ENCODE peak calls at places on chromosome 11, in ten cellular contexts. J, K, I, X, Q, Z, U, V, O and H are unnamed samples.

GRCh38 chr11:103284260-103284659 is 175.0 kb downstream of the DYNC2H1 start:
- DNase-seq in J (no peak), K (no peak), I (no peak), X (no peak), Q (no peak), Z (no peak), U (no peak), V (no peak), O (no peak), H (no peak)

GRCh38 chr11:11409916-11410315 is 56.9 kb upstream of the CSNK2A3 start:
- DNase-seq in J (no peak), K (no peak), I (no peak), X (no peak), Q (no peak), Z (no peak), U (no peak), V (no peak), O (no peak), H (no peak)

GRCh38 chr11:119107538-119108150 is 500 bp downstream of the C2CD2L start:
- DNase-seq in J (no peak), K (no peak), I (no peak), X (no peak), Q (no peak), Z (no peak), U (peak), V (no peak), O (no peak), H (no peak)

GRCh38 chr11:119426142-119426541 is 3.2 kb upstream of the THY1 start:
- DNase-seq in J (no peak), K (no peak), I (no peak), X (no peak), Q (no peak), Z (no peak), U (no peak), V (no peak), O (no peak), H (no peak)

GRCh38 chr11:130163346-130164220 is 4.0 kb downstream of the ST14 start:
- DNase-seq in J (no peak), K (peak), I (no peak), X (peak), Q (peak), Z (no peak), U (no peak), V (no peak), O (no peak), H (no peak)

GRCh38 chr11:60116996-60117790 is 28.7 kb downstream of the MS4A2 start:
- DNase-seq in J (no peak), K (no peak), I (no peak), X (no peak), Q (no peak), Z (no peak), U (no peak), V (no peak), O (no peak), H (no peak)

GRCh38 chr11:124798991-124799383 is 1.2 kb downstream of the MSANTD2 start:
- DNase-seq in J (no peak), K (peak), I (no peak), X (no peak), Q (peak), Z (peak), U (peak), V (no peak), O (no peak), H (no peak)

GRCh38 chr11:110838808-110839207 is 126.6 kb upstream of the ARHGAP20 start:
- DNase-seq in J (no peak), K (no peak), I (no peak), X (no peak), Q (no peak), Z (no peak), U (no peak), V (no peak), O (no peak), H (no peak)

GRCh38 chr11:33445761-33446161 is 188.6 kb downstream of the HIPK3 start:
- DNase-seq in J (no peak), K (peak), I (no peak), X (no peak), Q (peak), Z (peak), U (peak), V (no peak), O (no peak), H (no peak)

GRCh38 chr11:68099474-68100405 is 21.4 kb downstream of the CHKA start:
- DNase-seq in J (no peak), K (peak), I (no peak), X (no peak), Q (no peak), Z (peak), U (no peak), V (no peak), O (no peak), H (no peak)

GRCh38 chr11:46363031-46363407 is 15.8 kb downstream of the DGKZ start:
- DNase-seq in J (peak), K (peak), I (peak), X (no peak), Q (peak), Z (peak), U (peak), V (no peak), O (no peak), H (no peak)

GRCh38 chr11:76263166-76263565 is 56.9 kb upstream of the WNT11 start:
- DNase-seq in J (no peak), K (no peak), I (no peak), X (no peak), Q (no peak), Z (no peak), U (no peak), V (no peak), O (no peak), H (no peak)

GRCh38 chr11:68825603-68826002 is 16.1 kb downstream of the CPT1A start:
- DNase-seq in J (no peak), K (peak), I (no peak), X (no peak), Q (peak), Z (no peak), U (no peak), V (no peak), O (no peak), H (no peak)

GRCh38 chr11:1916132-1916985 is 3.1 kb upstream of the TNNT3 start:
- DNase-seq in J (no peak), K (no peak), I (no peak), X (no peak), Q (no peak), Z (no peak), U (no peak), V (peak), O (no peak), H (no peak)

GRCh38 chr11:125123194-125123946 is 11.9 kb upstream of the TMEM218 start:
- DNase-seq in J (no peak), K (no peak), I (no peak), X (no peak), Q (no peak), Z (no peak), U (no peak), V (no peak), O (no peak), H (no peak)

DNA sequence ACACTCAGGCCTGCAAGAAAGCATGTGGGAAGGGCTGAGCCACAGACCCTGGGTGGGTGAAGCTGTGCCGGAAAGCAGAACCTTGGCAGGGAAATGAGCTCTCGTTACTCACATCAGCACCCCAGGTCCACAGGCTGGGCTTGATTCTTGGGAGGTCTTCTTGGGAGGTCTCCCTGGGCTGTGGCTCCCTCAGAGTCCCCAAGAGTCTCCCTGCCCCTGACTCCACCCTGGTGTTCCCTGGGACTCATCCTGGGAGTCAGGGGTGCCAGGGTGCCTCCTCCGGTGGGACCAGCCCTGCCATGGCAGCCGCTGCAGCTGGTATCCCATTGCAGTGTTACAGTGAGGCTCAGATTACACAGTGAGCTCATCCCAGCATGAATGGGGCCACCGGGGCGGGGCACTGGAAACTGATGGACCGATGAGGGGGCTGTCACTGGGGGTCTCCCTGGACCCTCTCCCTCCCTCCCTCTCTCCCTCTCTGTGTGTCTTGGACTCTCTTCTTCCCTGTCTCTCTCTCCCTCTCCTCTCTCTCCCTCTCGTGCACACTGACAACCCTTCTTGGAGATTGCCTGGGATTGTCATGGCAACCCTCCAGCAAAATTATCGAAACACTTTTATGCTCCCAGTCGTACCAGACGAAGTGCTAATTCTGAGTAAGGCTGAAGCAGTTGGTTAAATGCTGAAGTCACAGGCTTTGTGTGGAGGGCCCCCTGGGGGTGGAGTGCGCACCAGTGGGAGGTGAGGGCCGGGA is 8.7 kb upstream of the C11orf96 start:
- DNase-seq in J (no peak), K (no peak), I (peak), X (no peak), Q (no peak), Z (peak), U (peak), V (no peak), O (no peak), H (no peak)
- TF ChIP-seq CTCF in J (no peak), K (no peak), I (no peak), X (no peak), Q (no peak), Z (peak), U (no peak), V (no peak), O (no peak), H (no peak)

DNA sequence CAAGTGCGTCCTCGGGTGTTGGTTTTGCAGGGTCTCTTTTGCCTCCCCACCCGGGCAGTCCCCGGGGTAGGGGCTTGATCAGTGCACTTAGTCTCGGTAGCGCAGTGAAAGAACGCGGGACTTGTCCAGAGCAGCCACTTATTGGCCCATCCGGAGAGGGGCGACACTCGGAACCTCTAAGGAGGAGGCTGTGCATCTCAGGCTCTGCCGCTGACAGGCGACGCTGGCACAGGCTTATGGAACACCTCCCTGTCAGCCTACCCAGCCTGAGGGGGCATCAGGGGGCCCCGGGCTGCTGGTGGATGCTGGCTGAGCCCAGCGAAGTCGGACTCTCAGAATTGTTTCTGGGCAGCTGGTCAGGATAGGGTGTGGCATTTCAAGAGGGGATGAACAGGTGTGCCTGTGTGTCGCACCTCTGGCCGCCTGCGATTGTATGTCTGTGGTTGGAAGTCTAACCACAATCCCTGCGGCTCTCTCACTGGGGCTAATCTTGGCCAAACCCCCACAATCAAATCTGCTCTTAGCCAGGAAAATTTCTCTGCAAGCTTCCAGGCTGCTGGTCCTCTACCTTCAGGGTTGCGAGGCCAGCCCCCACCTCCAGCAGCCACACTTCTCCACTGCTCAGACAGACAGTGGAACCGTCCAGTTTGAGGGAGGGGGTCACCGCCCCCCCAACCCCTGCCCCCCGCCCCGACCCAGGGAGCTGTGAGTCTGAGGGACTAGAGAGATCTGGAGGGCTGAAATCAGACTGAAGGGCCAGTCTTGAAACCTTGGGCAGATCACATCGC is 814 bp downstream of the ATG16L2 start:
- DNase-seq in J (no peak), K (peak), I (peak), X (peak), Q (peak), Z (peak), U (peak), V (no peak), O (peak), H (peak)
- TF ChIP-seq CTCF in J (no peak), K (peak), I (no peak), X (no peak), Q (no peak), Z (no peak), U (no peak), V (no peak), O (peak), H (no peak)

GRCh38 chr11:34887260-34887659 is 28.9 kb downstream of the APIP start:
- DNase-seq in J (no peak), K (no peak), I (no peak), X (no peak), Q (no peak), Z (no peak), U (no peak), V (no peak), O (no peak), H (no peak)

GRCh38 chr11:34891611-34892010 is 24.6 kb downstream of the APIP start:
- DNase-seq in J (no peak), K (no peak), I (no peak), X (no peak), Q (no peak), Z (no peak), U (no peak), V (no peak), O (no peak), H (no peak)

GRCh38 chr11:34886609-34887008 is 29.6 kb downstream of the APIP start:
- DNase-seq in J (no peak), K (peak), I (no peak), X (no peak), Q (no peak), Z (no peak), U (no peak), V (no peak), O (no peak), H (no peak)

GRCh38 chr11:34890089-34890488 is 26.1 kb downstream of the APIP start:
- DNase-seq in J (no peak), K (peak), I (no peak), X (no peak), Q (peak), Z (peak), U (peak), V (no peak), O (no peak), H (no peak)

GRCh38 chr11:34890812-34891211 is 25.4 kb downstream of the APIP start:
- DNase-seq in J (no peak), K (peak), I (no peak), X (no peak), Q (peak), Z (peak), U (peak), V (no peak), O (no peak), H (no peak)
- TF ChIP-seq CTCF in J (peak), K (peak), I (no peak), X (peak), Q (peak), Z (peak), U (peak), V (peak), O (peak), H (peak)

GRCh38 chr11:112382561-112382960 is 121.9 kb upstream of the PLET1 start:
- DNase-seq in J (no peak), K (no peak), I (peak), X (no peak), Q (no peak), Z (no peak), U (no peak), V (no peak), O (no peak), H (no peak)

GRCh38 chr11:112391086-112391485 is 130.4 kb upstream of the PLET1 start:
- DNase-seq in J (no peak), K (no peak), I (no peak), X (no peak), Q (no peak), Z (no peak), U (no peak), V (no peak), O (no peak), H (no peak)

GRCh38 chr11:112394304-112394703 is 133.6 kb upstream of the PLET1 start:
- DNase-seq in J (no peak), K (no peak), I (no peak), X (no peak), Q (no peak), Z (no peak), U (no peak), V (no peak), O (no peak), H (no peak)

GRCh38 chr11:112392860-112393259 is 132.2 kb upstream of the PLET1 start:
- DNase-seq in J (no peak), K (no peak), I (no peak), X (no peak), Q (no peak), Z (no peak), U (no peak), V (no peak), O (no peak), H (no peak)

DNA sequence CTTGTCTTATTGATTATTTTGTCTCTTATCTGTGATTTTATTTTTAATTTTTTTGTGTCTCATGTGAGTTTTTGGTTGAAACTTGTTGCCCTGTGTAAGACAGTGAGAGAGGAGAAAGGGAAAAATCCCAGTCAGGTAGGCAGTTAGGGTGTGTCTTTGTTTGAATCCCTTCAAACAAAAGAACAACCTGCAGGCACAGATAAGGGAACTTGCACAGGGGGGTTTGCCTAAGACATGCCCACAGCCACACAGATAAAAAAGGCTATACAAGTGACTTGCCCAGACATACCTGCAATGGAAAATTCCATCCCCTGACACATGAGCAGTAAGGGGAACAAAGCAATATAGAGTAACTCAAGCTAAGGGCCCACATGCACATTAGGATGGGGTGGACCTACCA is 127.8 kb upstream of the PLET1 start:
- DNase-seq in J (no peak), K (no peak), I (no peak), X (no peak), Q (no peak), Z (no peak), U (no peak), V (no peak), O (no peak), H (no peak)
- TF ChIP-seq CTCF in J (no peak), K (no peak), I (no peak), X (no peak), Q (no peak), Z (no peak), U (no peak), V (no peak), O (no peak), H (no peak)